ENCODE peak calls at places on chromosomes 3 and 15, in four cellular contexts. U is natural killer cell, Z is RCC 7860, O is heart left ventricle. E is an unnamed sample.

GRCh38 chr15:101283931-101284330 is 6.6 kb upstream of the SELENOS start:
- DNase-seq in Z (no peak), U (no peak), O (no peak), E (no peak)

GRCh38 chr3:184635774-184636173 is 74.2 kb downstream of the EPHB3 start:
- DNase-seq in Z (no peak), U (no peak), O (no peak), E (no peak)

GRCh38 chr3:50194128-50194902 is 2.9 kb downstream of the GNAT1 start:
- DNase-seq in Z (no peak), O (peak), U (peak), E (no peak)

GRCh38 chr3:133949438-133949837 is 53.8 kb upstream of the RAB6B start:
- DNase-seq in O (no peak), Z (no peak), U (no peak), E (no peak)

GRCh38 chr3:53147161-53147902 is 13.7 kb upstream of the PRKCD start:
- DNase-seq in U (no peak), O (no peak), Z (no peak), E (no peak)

GRCh38 chr15:76285241-76285825 is 25.9 kb downstream of the ETFA start:
- DNase-seq in O (no peak), U (no peak), Z (no peak), E (no peak)

GRCh38 chr3:8657804-8658311 is 13.3 kb upstream of the SSUH2 start:
- DNase-seq in O (no peak), U (no peak), Z (no peak), E (no peak)

GRCh38 chr3:55819005-55819404 is 331.9 kb upstream of the WNT5A start:
- DNase-seq in Z (no peak), O (no peak), U (no peak), E (no peak)

GRCh38 chr15:22850055-22850454 is 11.6 kb downstream of the NIPA2 start:
- DNase-seq in O (no peak), Z (no peak), U (no peak), E (no peak)

GRCh38 chr15:77983708-77984445 is 93.6 kb downstream of the TBC1D2B start:
- DNase-seq in U (no peak), O (no peak), Z (no peak), E (no peak)

GRCh38 chr3:195876297-195877031 is 31.9 kb downstream of the TNK2 start:
- DNase-seq in U (no peak), Z (peak), O (peak), E (peak)

GRCh38 chr3:132461544-132461943 is 44.2 kb downstream of the DNAJC13 start:
- DNase-seq in O (no peak), Z (no peak), U (no peak), E (no peak)

GRCh38 chr15:78925076-78925624 is 19.7 kb downstream of the CTSH start:
- DNase-seq in Z (no peak), O (no peak), U (no peak), E (no peak)

GRCh38 chr3:35727179-35727578 is 87.9 kb downstream of the ARPP21 start:
- DNase-seq in O (no peak), Z (no peak), U (no peak), E (no peak)

GRCh38 chr3:70053293-70053692 is 53.8 kb downstream of the SAMMSON start:
- DNase-seq in U (no peak), O (no peak), Z (no peak), E (no peak)